ENCODE peak calls at places on chromosome 19, in seven cellular contexts. F is progenitor cell of endocrine pancreas; N is stimulated activated CD8-positive, alpha-beta memory T cell treated with anti-CD3 and anti-CD28 coated beads, Interleukin-4, amount 100 ng/mL, for 1 hour; O is Calu3; R is NCI-H69; D is DMS 273 treated with DMSO at 0.1 percent for 48 hours; V is choroid plexus epithelial cell. P is an unnamed sample.

GRCh38 chr19:15251749-15252397 is 19.6 kb upstream of the EPHX3 start:
- DNase-seq in F (peak), N (no peak), O (peak), R (peak), D (peak), V (peak), P (no peak)

GRCh38 chr19:40465025-40465780 is at the start of gene BLVRB:
- DNase-seq in F (no peak), N (no peak), O (no peak), R (peak), D (no peak), V (peak), P (peak)

GRCh38 chr19:30070198-30070969 is 128.3 kb downstream of the URI1 start:
- DNase-seq in F (no peak), N (no peak), O (no peak), R (no peak), D (no peak), V (no peak), P (no peak)

GRCh38 chr19:34120846-34121639 is 51.3 kb upstream of the LSM14A start:
- DNase-seq in F (no peak), N (no peak), O (peak), R (peak), D (no peak), V (peak), P (peak)

GRCh38 chr19:52741951-52742485 is 7.2 kb upstream of the ZNF611 start:
- DNase-seq in F (no peak), N (no peak), O (no peak), R (no peak), D (no peak), V (no peak), P (no peak)

GRCh38 chr19:11587302-11587972 is 9.8 kb upstream of the ZNF627 start:
- DNase-seq in F (peak), N (peak), O (peak), R (peak), D (peak), V (peak), P (peak)

GRCh38 chr19:35126624-35126959 is 8.3 kb downstream of the LGI4 start:
- DNase-seq in F (no peak), N (no peak), O (no peak), R (no peak), D (no peak), V (no peak), P (no peak)

GRCh38 chr19:991932-992669 is 8.0 kb downstream of the WDR18 start:
- DNase-seq in F (no peak), N (no peak), O (no peak), R (no peak), D (no peak), V (no peak), P (no peak)

GRCh38 chr19:33273881-33274662 is 28.3 kb downstream of the CEBPA start:
- DNase-seq in F (no peak), N (no peak), O (peak), R (no peak), D (no peak), V (peak), P (no peak)

GRCh38 chr19:10095622-10095947 is 6.9 kb downstream of the ANGPTL6 start:
- DNase-seq in F (no peak), N (no peak), O (no peak), R (peak), D (no peak), V (no peak), P (no peak)

GRCh38 chr19:19224852-19225494 is 13.2 kb downstream of the NCAN start:
- DNase-seq in F (peak), N (peak), O (peak), R (no peak), D (no peak), V (peak), P (no peak)

GRCh38 chr19:34237283-34237682 is 17.1 kb upstream of the GARRE1 start:
- DNase-seq in F (no peak), N (no peak), O (no peak), R (no peak), D (no peak), V (no peak), P (no peak)

GRCh38 chr19:46186101-46186716 is 38.2 kb downstream of the IGFL2 start:
- DNase-seq in F (no peak), N (no peak), O (no peak), R (no peak), D (no peak), V (no peak), P (no peak)

GRCh38 chr19:7815325-7815724 is 14.7 kb upstream of the EVI5L start:
- DNase-seq in F (no peak), N (no peak), O (no peak), R (no peak), D (no peak), V (no peak), P (no peak)

GRCh38 chr19:44988896-44989563 is 12.2 kb upstream of the RELB start:
- DNase-seq in F (peak), N (peak), O (peak), R (peak), D (peak), V (peak), P (peak)

GRCh38 chr19:800360-801029 is 3.2 kb downstream of the PTBP1 start:
- DNase-seq in F (no peak), N (no peak), O (peak), R (no peak), D (no peak), V (peak), P (no peak)

GRCh38 chr19:14073925-14074838 is 1.6 kb downstream of the MISP3 start:
- DNase-seq in F (no peak), N (no peak), O (peak), R (peak), D (no peak), V (peak), P (no peak)

GRCh38 chr19:42762782-42763181 is 2.7 kb downstream of the PSG8 start:
- DNase-seq in F (no peak), N (no peak), O (no peak), R (no peak), D (no peak), V (peak), P (no peak)

GRCh38 chr19:48648134-48648533 is 2.1 kb upstream of the CA11 start:
- DNase-seq in F (no peak), N (no peak), O (no peak), R (no peak), D (no peak), V (no peak), P (peak)

GRCh38 chr19:2475018-2475701 is 767 bp upstream of the GADD45B start:
- DNase-seq in F (no peak), N (no peak), O (peak), R (peak), D (no peak), V (peak), P (no peak)

GRCh38 chr19:16033136-16033530 is 43.2 kb upstream of the TPM4 start:
- DNase-seq in F (no peak), N (no peak), O (no peak), R (no peak), D (no peak), V (no peak), P (no peak)

GRCh38 chr19:10809693-10810285 is 26.2 kb downstream of the TMED1 start:
- DNase-seq in F (no peak), N (no peak), O (no peak), R (no peak), D (no peak), V (no peak), P (no peak)

GRCh38 chr19:55118401-55118991 is 1.1 kb upstream of the PPP1R12C start:
- DNase-seq in F (peak), N (no peak), O (no peak), R (peak), D (no peak), V (peak), P (no peak)

GRCh38 chr19:1624458-1624857 is 19.2 kb upstream of the UQCR11 start:
- DNase-seq in F (peak), N (no peak), O (no peak), R (peak), D (no peak), V (peak), P (peak)